ENCODE peak calls at places on chromosomes 4 and X, in ten cellular contexts. F is cardiac muscle cell; O is progenitor cell of endocrine pancreas; L is neural crest cell; I is tibial artery; B is lower lobe of right lung; X is HFF-Myc; J is CD8-positive, alpha-beta T cell; C is GM12864; Z is adrenal gland. R is an unnamed sample.

GRCh38 chr4:101175896-101176676 is 171.2 kb downstream of the PPP3CA start:
- DNase-seq in O (no peak), F (peak), Z (no peak), L (no peak), J (no peak), X (no peak), B (no peak), I (no peak), C (no peak), R (no peak)

GRCh38 chr4:95107004-95107403 is 349.2 kb downstream of the BMPR1B start:
- DNase-seq in I (no peak), F (no peak), J (no peak), C (no peak), X (no peak), Z (no peak), O (no peak), B (no peak), L (no peak), R (no peak)

GRCh38 chr4:189033801-189034347 is 894.6 kb downstream of the TRIML1 start:
- DNase-seq in F (no peak), X (no peak), L (no peak), J (no peak), B (no peak), I (no peak), Z (no peak), O (no peak), C (no peak), R (no peak)

GRCh38 chr4:173227753-173228152 is 59.1 kb downstream of the GALNT7 start:
- DNase-seq in C (no peak), F (no peak), L (no peak), X (no peak), O (no peak), B (no peak), J (no peak), I (no peak), Z (no peak), R (no peak)

GRCh38 chrX:48939417-48940228 is 17.8 kb downstream of the OTUD5 start:
- DNase-seq in C (no peak), I (no peak), J (no peak), F (no peak), O (no peak), L (no peak), Z (no peak), X (no peak), B (no peak), R (no peak)

GRCh38 chrX:12878536-12878935 is 11.7 kb downstream of the TLR7 start:
- DNase-seq in O (no peak), F (no peak), L (no peak), Z (no peak), I (no peak), C (no peak), B (no peak), J (no peak), X (no peak), R (no peak)

GRCh38 chr4:157265281-157265680 is 44.8 kb downstream of the GRIA2 start:
- DNase-seq in I (no peak), O (no peak), X (peak), Z (peak), B (no peak), L (no peak), F (peak), C (no peak), J (no peak), R (no peak)

GRCh38 chrX:40734956-40735317 is 405 bp downstream of the MED14 start:
- DNase-seq in O (no peak), Z (peak), J (peak), L (no peak), X (no peak), I (no peak), B (peak), C (no peak), F (no peak), R (no peak)

GRCh38 chr4:96073446-96073845 is 233.6 kb downstream of the PDHA2 start:
- DNase-seq in O (no peak), B (no peak), L (no peak), Z (no peak), J (no peak), C (no peak), F (no peak), X (no peak), I (no peak), R (no peak)

GRCh38 chrX:53263597-53264094 is 17.7 kb downstream of the IQSEC2 start:
- DNase-seq in I (no peak), X (no peak), B (no peak), C (no peak), J (no peak), F (no peak), O (no peak), Z (peak), L (no peak), R (no peak)

GRCh38 chr4:170853422-170854021 is 763.8 kb upstream of the AADAT start:
- DNase-seq in B (peak), L (peak), O (peak), Z (peak), J (no peak), C (peak), I (peak), F (peak), X (no peak), R (peak)

GRCh38 chr4:155047755-155048154 is 160.7 kb upstream of the NPY2R start:
- DNase-seq in O (no peak), B (no peak), J (no peak), X (no peak), C (no peak), Z (no peak), I (no peak), F (no peak), L (no peak), R (no peak)

GRCh38 chr4:8537041-8537461 is 43.1 kb upstream of the GPR78 start:
- DNase-seq in O (no peak), J (no peak), F (no peak), L (no peak), C (peak), B (no peak), Z (peak), X (peak), I (no peak), R (no peak)

GRCh38 chr4:123616970-123617392 is 220.4 kb downstream of the SPRY1 start:
- DNase-seq in I (peak), C (no peak), X (no peak), L (peak), O (no peak), F (no peak), Z (peak), B (peak), J (peak), R (no peak)

GRCh38 chr4:168304744-168305459 is 13.7 kb downstream of the DDX60 start:
- DNase-seq in I (no peak), L (no peak), F (no peak), X (peak), J (no peak), C (no peak), O (no peak), Z (no peak), B (no peak), R (no peak)

GRCh38 chr4:6633091-6633906 is 7.2 kb upstream of the MRFAP1 start:
- DNase-seq in B (no peak), Z (peak), I (peak), X (no peak), O (no peak), L (no peak), J (no peak), C (no peak), F (no peak), R (no peak)

GRCh38 chrX:46204721-46205422 is 340.3 kb downstream of the ZNF674 start:
- DNase-seq in Z (no peak), B (no peak), O (no peak), X (no peak), I (no peak), L (no peak), F (no peak), C (no peak), J (no peak), R (no peak)

GRCh38 chr4:184281231-184282139 is 63.8 kb upstream of the ENPP6 start:
- DNase-seq in X (no peak), L (no peak), B (no peak), F (no peak), C (no peak), O (no peak), J (peak), I (no peak), Z (peak), R (no peak)

GRCh38 chr4:77154074-77154473 is 2.9 kb upstream of the CCNG2 start:
- DNase-seq in Z (no peak), J (no peak), L (no peak), C (no peak), X (no peak), I (no peak), F (no peak), B (no peak), O (no peak), R (no peak)

GRCh38 chr4:126794363-126794762 is 838.4 kb upstream of the INTU start:
- DNase-seq in J (no peak), O (no peak), L (no peak), I (no peak), C (no peak), Z (no peak), F (no peak), B (no peak), X (no peak), R (no peak)

GRCh38 chr4:126784966-126785580 is 847.7 kb upstream of the INTU start:
- DNase-seq in O (no peak), L (no peak), X (no peak), F (no peak), B (no peak), I (no peak), C (no peak), Z (no peak), J (no peak), R (no peak)

DNA sequence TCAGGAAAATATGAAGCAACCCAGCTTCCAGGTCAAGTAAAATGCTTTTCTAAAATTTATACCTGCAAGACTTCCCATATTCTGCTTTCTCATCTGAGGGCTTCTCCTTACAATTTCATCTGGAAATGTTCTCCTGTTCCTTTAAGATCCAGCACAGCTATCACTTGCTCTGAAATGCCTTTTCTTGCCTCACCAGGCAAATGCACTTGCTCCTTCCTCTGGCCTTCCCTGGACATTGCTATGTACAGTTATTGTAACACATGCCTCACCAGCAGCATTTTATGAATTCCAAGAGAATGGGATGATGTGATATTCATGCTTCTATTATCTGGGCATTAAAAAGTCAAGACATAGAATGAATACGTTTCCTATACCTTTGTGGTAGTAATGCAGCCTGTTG is 842.1 kb upstream of the INTU start:
- DNase-seq in C (no peak), Z (no peak), F (peak), I (no peak), J (no peak), B (no peak), O (no peak), L (no peak), X (no peak), R (no peak)
- TF ChIP-seq CTCF in C (no peak), Z (no peak), F (no peak), I (no peak), J (no peak), B (no peak), O (no peak), L (no peak), X (no peak), R (no peak)

GRCh38 chrX:26522501-26522900 is 306.5 kb downstream of the MAGEB5 start:
- DNase-seq in F (no peak), C (no peak), O (no peak), B (no peak), L (no peak), J (no peak), I (no peak), X (no peak), Z (no peak), R (no peak)
- TF ChIP-seq CTCF in F (no peak), C (no peak), O (no peak), B (no peak), L (no peak), J (no peak), I (no peak), X (no peak), Z (no peak), R (no peak)

GRCh38 chrX:64885850-64886249 is 90.4 kb downstream of the ZC4H2 start:
- DNase-seq in F (peak), J (no peak), O (no peak), B (no peak), Z (no peak), C (no peak), X (no peak), I (no peak), L (no peak), R (no peak)
- TF ChIP-seq CTCF in F (no peak), J (no peak), O (peak), B (peak), Z (peak), C (peak), X (peak), I (no peak), L (peak), R (peak)

GRCh38 chrX:102599950-102600579 is 750 bp downstream of the ARMCX5 start:
- DNase-seq in O (no peak), L (no peak), F (peak), X (no peak), B (no peak), Z (no peak), C (no peak), I (no peak), J (no peak), R (no peak)
- TF ChIP-seq CTCF in O (no peak), L (no peak), F (peak), X (no peak), B (no peak), Z (no peak), C (no peak), I (no peak), J (no peak), R (no peak)

GRCh38 chr4:1346781-1347409 is at the start of gene UVSSA:
- DNase-seq in B (peak), J (peak), C (peak), X (peak), L (peak), Z (peak), F (peak), I (peak), O (peak), R (peak)
- TF ChIP-seq CTCF in B (no peak), J (no peak), C (no peak), X (no peak), L (no peak), Z (no peak), F (no peak), I (no peak), O (no peak), R (no peak)